ENCODE peak calls at places on chromosomes 1 and 21, in eight cellular contexts. A, U, V, F, T, X, D and O are unnamed samples.

GRCh38 chr1:236808005-236808404 is 12.9 kb downstream of the MTR start:
- DNase-seq in A (no peak), D (no peak), X (no peak), U (no peak), T (no peak), F (no peak), V (no peak), O (no peak)

GRCh38 chr1:28518745-28519341 is 13.0 kb downstream of the RCC1 start:
- DNase-seq in X (peak), V (no peak), D (no peak), A (peak), F (no peak), T (no peak), U (peak), O (no peak)

GRCh38 chr1:80919426-80919825 is 881.3 kb upstream of the ADGRL2 start:
- DNase-seq in D (no peak), A (no peak), X (no peak), T (no peak), V (no peak), U (no peak), F (no peak), O (no peak)

GRCh38 chr1:168897249-168897648 is 168.2 kb upstream of the DPT start:
- DNase-seq in X (no peak), F (no peak), V (no peak), U (peak), T (no peak), D (no peak), A (no peak), O (no peak)

GRCh38 chr1:178388398-178389161 is 108.2 kb downstream of the CLEC20A start:
- DNase-seq in U (peak), F (no peak), D (no peak), V (no peak), X (no peak), T (no peak), A (no peak), O (no peak)

GRCh38 chr1:219467524-219467923 is 145.4 kb downstream of the ZC3H11B start:
- DNase-seq in V (no peak), F (no peak), D (no peak), T (no peak), X (no peak), A (no peak), U (no peak), O (no peak)

GRCh38 chr1:11488966-11489625 is 10.1 kb downstream of the DISP3 start:
- DNase-seq in A (no peak), U (no peak), D (no peak), V (no peak), X (no peak), F (no peak), T (no peak), O (no peak)

GRCh38 chr21:14687277-14687642 is 141.1 kb upstream of the SAMSN1 start:
- DNase-seq in F (no peak), D (no peak), X (peak), T (no peak), U (no peak), V (no peak), A (no peak), O (no peak)

GRCh38 chr1:235011064-235011598 is 117.5 kb downstream of the TOMM20 start:
- DNase-seq in T (no peak), X (peak), A (no peak), D (no peak), U (no peak), V (no peak), F (no peak), O (no peak)

GRCh38 chr1:162977944-162978568 is 91.1 kb upstream of the RGS4 start:
- DNase-seq in X (no peak), U (no peak), F (no peak), A (no peak), T (no peak), V (no peak), D (peak), O (no peak)

GRCh38 chr21:36757246-36757645 is 58.3 kb downstream of the SIM2 start:
- DNase-seq in A (no peak), F (no peak), V (no peak), D (no peak), U (no peak), T (no peak), X (no peak), O (no peak)

GRCh38 chr1:96075704-96076455 is 645.7 kb upstream of the PTBP2 start:
- DNase-seq in T (no peak), V (no peak), D (no peak), U (peak), X (no peak), A (no peak), F (peak), O (no peak)

GRCh38 chr1:192442736-192443135 is 125.9 kb downstream of the RGS21 start:
- DNase-seq in V (no peak), T (no peak), U (peak), X (no peak), A (no peak), D (no peak), F (no peak), O (no peak)

GRCh38 chr1:179251675-179252074 is 22.2 kb upstream of the ABL2 start:
- DNase-seq in U (peak), D (peak), T (no peak), V (no peak), A (no peak), X (peak), F (peak), O (no peak)

GRCh38 chr1:31564606-31564989 is 11.7 kb upstream of the TINAGL1 start:
- DNase-seq in D (no peak), A (no peak), F (no peak), X (no peak), V (no peak), T (no peak), U (no peak), O (no peak)

GRCh38 chr1:202235856-202236837 is 42.5 kb downstream of the LGR6 start:
- DNase-seq in D (peak), V (peak), T (peak), U (peak), A (peak), X (peak), F (peak), O (no peak)

GRCh38 chr1:84164156-84164555 is 20.1 kb downstream of the PRKACB start:
- DNase-seq in F (no peak), X (no peak), V (no peak), T (no peak), U (peak), A (no peak), D (no peak), O (no peak)

GRCh38 chr1:84164567-84165021 is 20.5 kb downstream of the PRKACB start:
- DNase-seq in U (peak), X (no peak), F (no peak), A (no peak), V (no peak), T (no peak), D (no peak), O (no peak)

GRCh38 chr1:84165566-84165965 is 21.5 kb downstream of the PRKACB start:
- DNase-seq in V (no peak), X (peak), A (no peak), D (no peak), T (no peak), F (no peak), U (no peak), O (no peak)

GRCh38 chr1:84166797-84167196 is 22.7 kb downstream of the PRKACB start:
- DNase-seq in T (no peak), A (no peak), V (no peak), D (no peak), X (no peak), F (no peak), U (no peak), O (no peak)

GRCh38 chr1:84163123-84164038 is 19.3 kb downstream of the PRKACB start:
- DNase-seq in T (no peak), X (no peak), F (no peak), D (no peak), U (peak), A (no peak), V (no peak), O (no peak)
- H3K27ac ChIP-seq in T (no peak), X (no peak), F (no peak), D (no peak), U (peak), A (no peak), V (no peak), O (no peak)

GRCh38 chr1:94120983-94121382 is at the start of gene ABCA4:
- DNase-seq in V (no peak), A (no peak), F (no peak), X (no peak), T (no peak), D (no peak), U (no peak), O (no peak)
- H3K27ac ChIP-seq in V (no peak), A (no peak), F (no peak), X (no peak), T (no peak), D (no peak), U (no peak), O (no peak)

GRCh38 chr1:154760469-154760933 is 109.6 kb downstream of the KCNN3 start:
- DNase-seq in F (peak), U (peak), D (peak), A (peak), V (peak), T (peak), X (peak), O (no peak)
- H3K27ac ChIP-seq in F (no peak), U (no peak), D (no peak), A (no peak), V (no peak), T (no peak), X (no peak), O (no peak)

GRCh38 chr1:184973308-184974085 is 811 bp downstream of the NIBAN1 start:
- DNase-seq in U (peak), T (peak), V (peak), D (peak), X (no peak), A (peak), F (peak), O (no peak)
- H3K27ac ChIP-seq in U (no peak), T (peak), V (peak), D (peak), X (no peak), A (no peak), F (peak), O (peak)

DNA sequence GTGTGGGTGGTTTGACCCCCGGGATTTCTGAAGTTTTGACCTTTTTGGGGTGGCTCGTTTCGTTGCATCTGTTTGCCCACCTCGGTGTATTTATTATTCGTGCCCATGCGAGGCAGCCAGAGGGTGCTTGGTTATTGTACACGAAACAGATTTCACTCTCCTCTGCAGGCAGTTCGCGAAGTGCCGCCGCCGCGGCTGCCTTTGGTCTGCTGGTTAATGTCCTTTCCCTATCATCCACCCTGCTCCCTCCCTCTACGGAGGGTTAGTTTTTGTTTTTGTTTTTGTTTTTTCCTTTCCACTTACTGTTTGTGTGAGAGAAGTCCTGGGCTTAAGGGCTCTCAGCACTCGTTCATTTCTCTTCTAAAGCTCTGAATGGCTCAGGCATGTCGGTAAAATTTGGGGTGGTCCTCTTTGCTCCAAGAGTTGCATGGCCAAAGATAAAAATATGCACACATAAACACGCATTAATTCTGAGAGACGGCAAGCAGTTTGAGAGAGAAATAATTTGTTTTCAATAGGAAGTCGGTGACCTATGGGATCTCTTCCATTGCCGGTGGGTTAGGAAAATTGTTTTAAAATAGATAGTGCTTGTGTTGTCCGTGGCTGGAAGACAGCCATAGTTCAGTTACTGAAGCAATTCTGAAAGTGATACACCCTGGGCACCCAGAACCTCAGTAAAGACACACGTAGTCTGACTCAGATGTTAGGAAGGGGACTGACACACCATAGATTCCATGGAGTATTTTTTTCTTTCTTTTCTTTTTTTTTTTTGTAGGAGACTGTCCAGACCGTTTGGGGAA is 1.2 kb downstream of the C1orf21 start:
- DNase-seq in X (no peak), V (peak), D (peak), T (peak), U (peak), A (no peak), F (peak), O (no peak)
- H3K27ac ChIP-seq in X (no peak), V (peak), D (peak), T (peak), U (peak), A (no peak), F (peak), O (peak)

GRCh38 chr1:109625601-109626560 is 6.2 kb downstream of the AMPD2 start:
- DNase-seq in D (no peak), U (no peak), X (no peak), F (no peak), V (no peak), T (no peak), A (peak), O (no peak)

GRCh38 chr1:109623601-109624161 is 4.0 kb downstream of the AMPD2 start:
- DNase-seq in F (no peak), X (no peak), V (no peak), A (peak), D (no peak), T (no peak), U (no peak), O (no peak)

GRCh38 chr1:109625176-109625575 is 5.5 kb downstream of the AMPD2 start:
- DNase-seq in T (no peak), A (no peak), U (no peak), V (no peak), X (no peak), F (no peak), D (no peak), O (no peak)

GRCh38 chr1:109622895-109623294 is 3.3 kb downstream of the AMPD2 start:
- DNase-seq in T (no peak), U (no peak), X (no peak), F (no peak), D (no peak), A (no peak), V (no peak), O (no peak)

DNA sequence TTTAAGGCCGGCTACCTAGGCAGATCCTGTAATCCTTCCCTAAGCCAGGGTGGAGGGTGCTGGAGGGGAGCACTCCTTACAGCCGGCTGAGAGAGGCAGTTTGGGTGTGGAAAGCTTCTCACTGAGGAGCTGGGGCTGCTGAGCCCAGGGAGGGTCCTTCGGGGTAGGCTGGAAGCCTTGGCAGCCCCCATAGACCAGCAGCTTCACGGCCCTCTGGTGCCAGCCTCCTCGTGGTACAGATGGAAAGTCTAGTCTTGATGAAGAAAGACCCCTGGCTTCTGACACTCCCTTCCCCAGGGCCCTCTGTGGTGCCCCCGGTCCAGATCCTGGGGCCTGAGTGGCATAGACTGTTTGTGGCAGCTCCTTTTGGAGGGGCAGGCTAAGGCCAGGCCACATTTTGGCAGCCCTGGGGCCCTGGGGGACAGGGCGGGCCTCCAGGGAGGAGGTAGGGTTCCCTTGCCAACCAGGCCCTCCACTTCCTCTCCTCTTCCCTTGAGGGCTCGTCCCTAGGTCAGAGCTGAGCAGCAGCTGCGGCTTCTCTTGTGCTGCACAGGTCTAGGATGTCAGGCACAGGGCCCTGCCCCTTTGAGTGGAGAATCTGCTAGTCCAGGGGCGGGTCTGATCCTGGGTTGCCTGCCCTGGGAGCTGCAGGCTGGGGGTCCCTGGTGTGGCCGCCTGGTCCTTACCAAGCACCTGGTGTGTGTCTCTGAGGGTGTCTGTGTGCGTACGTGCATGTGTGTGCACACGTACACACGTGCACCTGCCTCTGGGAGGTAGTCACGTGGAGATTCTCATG is 4.8 kb downstream of the AMPD2 start:
- DNase-seq in V (no peak), A (no peak), U (no peak), T (no peak), F (no peak), X (peak), D (no peak), O (no peak)
- H3K27ac ChIP-seq in V (no peak), A (no peak), U (no peak), T (no peak), F (peak), X (peak), D (peak), O (peak)

DNA sequence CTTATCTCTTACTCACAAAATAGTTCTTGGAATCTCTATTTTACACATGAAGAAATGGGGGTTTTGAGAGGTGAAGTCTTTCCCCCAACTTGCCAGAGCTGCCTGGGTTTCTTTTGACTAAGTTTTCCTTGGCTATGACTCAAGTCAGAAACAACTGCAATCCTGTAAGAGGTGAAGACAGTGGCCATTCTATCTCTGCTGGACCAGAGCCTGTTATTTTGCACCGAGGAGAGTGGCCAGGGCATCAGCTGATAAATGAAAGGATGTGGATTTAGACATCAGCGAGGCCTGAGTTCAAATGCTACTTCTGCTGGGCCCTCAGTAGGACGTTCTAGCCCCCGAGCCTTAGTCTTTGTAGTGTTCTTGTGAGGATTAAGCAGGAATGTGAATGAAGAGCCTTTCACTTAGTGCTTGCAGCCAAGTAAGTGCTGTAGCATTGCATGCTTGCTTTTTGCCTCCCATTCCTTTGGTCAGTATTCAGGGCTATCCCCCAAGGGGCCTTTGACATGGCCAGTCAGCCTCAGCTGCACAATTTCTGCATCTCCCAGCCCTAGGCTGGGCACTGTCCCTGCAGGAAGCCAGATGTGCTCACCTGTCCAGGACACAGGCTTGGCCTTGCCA is 30.3 kb downstream of the SOX13 start:
- DNase-seq in A (no peak), T (no peak), X (no peak), V (no peak), F (no peak), D (no peak), U (peak), O (no peak)
- H3K27ac ChIP-seq in A (no peak), T (peak), X (no peak), V (peak), F (peak), D (no peak), U (no peak), O (peak)

GRCh38 chr1:2557146-2558029 is 1.2 kb downstream of the TNFRSF14 start:
- DNase-seq in F (no peak), U (no peak), V (peak), A (no peak), T (no peak), D (no peak), X (no peak), O (no peak)

GRCh38 chr1:2554621-2555387 is 1.4 kb upstream of the TNFRSF14 start:
- DNase-seq in X (peak), V (peak), A (no peak), D (peak), U (peak), F (no peak), T (peak), O (no peak)

GRCh38 chr1:2555634-2556276 is 416 bp upstream of the TNFRSF14 start:
- DNase-seq in T (peak), F (no peak), V (peak), U (peak), D (no peak), A (no peak), X (peak), O (peak)

GRCh38 chr1:2558030-2558400 is 1.8 kb downstream of the TNFRSF14 start:
- DNase-seq in A (no peak), D (no peak), V (no peak), T (no peak), X (no peak), F (no peak), U (no peak), O (no peak)

DNA sequence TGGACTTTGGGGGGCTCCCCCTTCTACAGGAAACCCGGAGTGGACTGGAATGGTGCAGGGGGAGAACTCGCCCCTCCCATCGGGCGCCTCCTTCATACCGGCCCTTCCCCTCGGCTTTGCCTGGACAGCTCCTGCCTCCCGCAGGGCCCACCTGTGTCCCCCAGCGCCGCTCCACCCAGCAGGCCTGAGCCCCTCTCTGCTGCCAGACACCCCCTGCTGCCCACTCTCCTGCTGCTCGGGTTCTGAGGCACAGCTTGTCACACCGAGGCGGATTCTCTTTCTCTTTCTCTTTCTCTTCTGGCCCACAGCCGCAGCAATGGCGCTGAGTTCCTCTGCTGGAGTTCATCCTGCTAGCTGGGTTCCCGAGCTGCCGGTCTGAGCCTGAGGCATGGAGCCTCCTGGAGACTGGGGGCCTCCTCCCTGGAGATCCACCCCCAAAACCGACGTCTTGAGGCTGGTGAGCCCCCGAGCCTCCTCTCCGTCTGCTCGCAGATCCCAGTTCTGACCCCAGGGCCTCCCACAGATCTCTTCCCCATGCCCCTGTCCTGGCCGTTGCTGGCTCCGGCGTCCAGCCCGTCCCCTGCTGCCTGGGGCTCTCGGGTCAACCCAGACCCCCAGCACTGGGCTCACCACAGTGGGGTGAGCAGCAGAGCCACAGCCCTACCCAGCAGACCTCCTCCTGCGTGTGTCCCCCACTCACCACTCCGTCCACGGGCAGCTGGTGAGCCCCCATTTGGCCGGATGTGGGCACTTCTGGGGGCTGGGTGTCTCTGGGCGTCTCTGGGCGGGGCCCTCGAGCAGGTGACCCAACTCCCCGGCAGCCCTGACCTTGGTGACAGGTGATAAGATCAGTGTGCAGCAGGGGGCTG is at the start of gene TNFRSF14:
- DNase-seq in A (no peak), T (peak), X (peak), D (peak), V (peak), F (no peak), U (peak), O (no peak)
- H3K27ac ChIP-seq in A (no peak), T (peak), X (peak), D (peak), V (peak), F (peak), U (no peak), O (peak)